ENCODE peak calls at places on chromosomes 7 and 10, in five cellular contexts. I is transverse colon, L is A549, G is K562, Z is tibial nerve. B is an unnamed sample. For H3K4me1, the result is how much of the 10 kb centered on the place peaks cover.

GRCh38 chr7:148847815-148848726 is 36.0 kb downstream of the EZH2 start:
- DNase-seq in I (no peak), L (no peak), G (no peak), Z (no peak), B (no peak)

GRCh38 chr10:131043039-131043691 is 268.4 kb downstream of the TCERG1L start:
- DNase-seq in I (no peak), L (no peak), G (no peak), Z (no peak), B (no peak)

GRCh38 chr7:16083931-16084330 is 337.4 kb downstream of the CRPPA start:
- DNase-seq in I (no peak), L (peak), G (no peak), Z (no peak), B (no peak)

GRCh38 chr7:141409219-141409618 is 142.0 kb upstream of the AGK start:
- DNase-seq in I (no peak), L (no peak), G (no peak), Z (no peak), B (no peak)

GRCh38 chr10:62665771-62666170 is 138.7 kb upstream of the ADO start:
- DNase-seq in I (no peak), L (no peak), G (no peak), Z (no peak), B (no peak)

GRCh38 chr10:121526801-121527221 is 71.4 kb downstream of the FGFR2 start:
- DNase-seq in I (no peak), L (no peak), G (no peak), Z (no peak), B (no peak)

GRCh38 chr10:90125966-90126600 is 424.7 kb downstream of the KIF20B start:
- DNase-seq in I (no peak), L (no peak), G (no peak), Z (no peak), B (no peak)

GRCh38 chr7:32051128-32051527 is 19.1 kb downstream of the PDE1C start:
- DNase-seq in I (no peak), L (no peak), G (no peak), Z (no peak), B (no peak)

GRCh38 chr10:124732931-124733536 is 11.1 kb downstream of the FAM53B start:
- DNase-seq in I (peak), L (no peak), G (no peak), Z (no peak), B (no peak)

GRCh38 chr10:102114861-102115618 is 5.1 kb downstream of the LDB1 start:
- DNase-seq in I (peak), L (peak), G (peak), Z (peak), B (peak)

GRCh38 chr7:25860882-25861228 is 291.1 kb upstream of the NFE2L3 start:
- DNase-seq in I (no peak), L (no peak), G (no peak), Z (no peak), B (no peak)

GRCh38 chr10:4285121-4285520 is 500.1 kb upstream of the KLF6 start:
- DNase-seq in I (no peak), L (no peak), G (no peak), Z (no peak), B (no peak)

GRCh38 chr10:79402951-79403350 is 42.5 kb downstream of the ZCCHC24 start:
- DNase-seq in I (no peak), L (no peak), G (no peak), Z (no peak), B (no peak)

GRCh38 chr10:6296456-6297214 is 93.9 kb downstream of the PFKFB3 start:
- DNase-seq in I (no peak), L (no peak), G (no peak), Z (no peak), B (no peak)

GRCh38 chr7:100969066-100969615 is at the start of gene MUC12:
- DNase-seq in I (no peak), L (no peak), G (no peak), Z (no peak), B (no peak)

GRCh38 chr10:111475720-111476119 is 398.9 kb downstream of the ADRA2A start:
- DNase-seq in I (no peak), L (no peak), G (no peak), Z (no peak), B (no peak)

GRCh38 chr7:147245274-147245673 is 1128.7 kb downstream of the CNTNAP2 start:
- DNase-seq in I (peak), L (peak), G (peak), Z (peak), B (no peak)

GRCh38 chr10:29617880-29618340 is 16.9 kb downstream of the SVIL start:
- DNase-seq in I (no peak), L (no peak), G (no peak), Z (no peak), B (peak)

GRCh38 chr10:106615081-106615480 is 549.4 kb downstream of the SORCS1 start:
- DNase-seq in I (no peak), L (no peak), G (no peak), Z (no peak), B (no peak)

GRCh38 chr7:67392596-67393438 is 396.2 kb downstream of the TYW1 start:
- DNase-seq in I (no peak), L (no peak), G (no peak), Z (no peak), B (no peak)

GRCh38 chr10:43407148-43407575 is 1.8 kb downstream of the HNRNPF start:
- DNase-seq in I (peak), L (no peak), G (peak), Z (peak), B (no peak)

GRCh38 chr7:38932509-38933168 is 23.6 kb upstream of the VPS41 start:
- DNase-seq in I (peak), L (peak), G (peak), Z (peak), B (no peak)

GRCh38 chr10:23047201-23048050 is 48.0 kb upstream of the MSRB2 start:
- DNase-seq in I (no peak), L (no peak), G (peak), Z (no peak), B (no peak)

GRCh38 chr10:130618636-130619035 is 482.4 kb downstream of the GLRX3 start:
- DNase-seq in I (no peak), L (no peak), G (no peak), Z (no peak), B (no peak)

GRCh38 chr10:69348824-69349541 is 67.7 kb downstream of the TACR2 start:
- DNase-seq in I (peak), L (peak), G (no peak), Z (peak), B (peak)

GRCh38 chr7:55074008-55074499 is 55.2 kb downstream of the EGFR start:
- DNase-seq in I (peak), L (peak), G (no peak), Z (no peak), B (peak)

GRCh38 chr7:13524076-13524475 is 465.4 kb downstream of the ETV1 start:
- DNase-seq in I (no peak), L (no peak), G (no peak), Z (no peak), B (no peak)

GRCh38 chr7:47253650-47254080 is 328.2 kb downstream of the TNS3 start:
- DNase-seq in I (peak), L (peak), G (peak), Z (peak), B (no peak)

GRCh38 chr10:123619067-123619855 is 46.9 kb upstream of the GPR26 start:
- DNase-seq in I (no peak), L (no peak), G (no peak), Z (no peak), B (peak)

GRCh38 chr10:102633282-102633681 is 11.0 kb upstream of the TRIM8 start:
- DNase-seq in I (no peak), L (no peak), G (no peak), Z (no peak), B (no peak)

GRCh38 chr7:36600869-36601530 is 123.3 kb downstream of the AOAH start:
- DNase-seq in I (no peak), L (peak), G (no peak), Z (no peak), B (no peak)
- TF ChIP-seq CTCF in I (no peak), L (no peak), G (no peak), Z (no peak), B (no peak)

GRCh38 chr10:71234017-71234894 is 21.9 kb downstream of the UNC5B start:
- DNase-seq in I (no peak), L (no peak), G (no peak), Z (no peak), B (no peak)

GRCh38 chr10:71235808-71236207 is 23.4 kb downstream of the UNC5B start:
- DNase-seq in I (no peak), L (no peak), G (no peak), Z (no peak), B (no peak)

GRCh38 chr10:71233491-71233892 is 21.1 kb downstream of the UNC5B start:
- DNase-seq in I (no peak), L (no peak), G (no peak), Z (no peak), B (no peak)

GRCh38 chr10:71236286-71236685 is 23.9 kb downstream of the UNC5B start:
- DNase-seq in I (no peak), L (no peak), G (no peak), Z (no peak), B (no peak)

GRCh38 chr10:71234970-71235681 is 22.8 kb downstream of the UNC5B start:
- DNase-seq in I (no peak), L (no peak), G (peak), Z (no peak), B (peak)
- TF ChIP-seq EP300 in I (no peak), L (no peak), G (peak), Z (no peak), B (no peak)

DNA sequence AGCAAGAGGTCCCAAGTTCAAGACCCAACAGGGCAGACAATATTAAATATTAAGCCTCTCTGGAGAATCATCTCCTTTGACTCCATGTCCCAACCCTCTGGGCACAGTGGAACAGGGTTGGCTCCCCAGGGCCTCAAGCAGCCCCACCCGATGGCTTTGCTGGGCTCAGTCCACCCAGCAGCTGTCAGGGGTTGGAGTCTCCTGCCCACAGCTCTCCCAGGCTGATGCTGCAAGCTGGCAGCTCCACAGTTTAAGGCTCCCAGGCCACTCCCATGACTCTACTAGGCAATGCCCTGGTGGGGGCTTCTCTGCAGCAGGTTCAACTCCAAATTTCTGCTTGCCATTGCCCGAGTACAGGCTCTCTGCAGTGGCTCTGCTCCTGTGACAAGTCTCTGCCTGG is 55.1 kb downstream of the LARP4B start:
- DNase-seq in I (no peak), L (no peak), G (no peak), Z (no peak), B (no peak)
- H3K4me1 ChIP-seq in I (under half), L (under half), G (under half), Z (under half), B (under half)

DNA sequence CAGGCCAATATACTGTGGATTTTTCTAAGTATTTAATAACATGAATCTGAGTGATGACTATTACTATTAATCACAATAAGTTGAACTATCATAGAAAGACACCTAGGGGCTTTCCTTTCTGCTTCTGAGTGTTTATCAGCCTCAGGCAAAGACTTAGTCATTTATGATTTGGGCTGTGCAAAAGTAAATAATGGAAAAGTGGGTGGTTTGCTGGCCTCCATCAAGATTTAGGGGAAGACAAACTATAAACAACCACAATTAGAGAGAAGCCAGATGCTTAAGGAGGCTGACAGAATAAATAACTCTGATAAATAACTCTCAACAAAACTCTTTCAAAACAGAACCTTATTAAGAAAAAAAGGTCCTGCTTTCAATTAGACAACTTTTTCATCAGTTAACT is 64.7 kb downstream of the MACC1 start:
- DNase-seq in I (no peak), L (no peak), G (no peak), Z (no peak), B (no peak)
- TF ChIP-seq CTCF in I (no peak), L (no peak), G (no peak), Z (no peak), B (no peak)

GRCh38 chr7:33757050-33757449 is 148.3 kb upstream of the BMPER start:
- DNase-seq in I (no peak), L (no peak), G (no peak), Z (no peak), B (no peak)

GRCh38 chr7:33751395-33751794 is 153.9 kb upstream of the BMPER start:
- DNase-seq in I (no peak), L (no peak), G (no peak), Z (no peak), B (no peak)

GRCh38 chr7:33753881-33754525 is 151.3 kb upstream of the BMPER start:
- DNase-seq in I (no peak), L (no peak), G (no peak), Z (no peak), B (no peak)

GRCh38 chr7:33757563-33758165 is 147.7 kb upstream of the BMPER start:
- DNase-seq in I (no peak), L (peak), G (peak), Z (peak), B (no peak)

DNA sequence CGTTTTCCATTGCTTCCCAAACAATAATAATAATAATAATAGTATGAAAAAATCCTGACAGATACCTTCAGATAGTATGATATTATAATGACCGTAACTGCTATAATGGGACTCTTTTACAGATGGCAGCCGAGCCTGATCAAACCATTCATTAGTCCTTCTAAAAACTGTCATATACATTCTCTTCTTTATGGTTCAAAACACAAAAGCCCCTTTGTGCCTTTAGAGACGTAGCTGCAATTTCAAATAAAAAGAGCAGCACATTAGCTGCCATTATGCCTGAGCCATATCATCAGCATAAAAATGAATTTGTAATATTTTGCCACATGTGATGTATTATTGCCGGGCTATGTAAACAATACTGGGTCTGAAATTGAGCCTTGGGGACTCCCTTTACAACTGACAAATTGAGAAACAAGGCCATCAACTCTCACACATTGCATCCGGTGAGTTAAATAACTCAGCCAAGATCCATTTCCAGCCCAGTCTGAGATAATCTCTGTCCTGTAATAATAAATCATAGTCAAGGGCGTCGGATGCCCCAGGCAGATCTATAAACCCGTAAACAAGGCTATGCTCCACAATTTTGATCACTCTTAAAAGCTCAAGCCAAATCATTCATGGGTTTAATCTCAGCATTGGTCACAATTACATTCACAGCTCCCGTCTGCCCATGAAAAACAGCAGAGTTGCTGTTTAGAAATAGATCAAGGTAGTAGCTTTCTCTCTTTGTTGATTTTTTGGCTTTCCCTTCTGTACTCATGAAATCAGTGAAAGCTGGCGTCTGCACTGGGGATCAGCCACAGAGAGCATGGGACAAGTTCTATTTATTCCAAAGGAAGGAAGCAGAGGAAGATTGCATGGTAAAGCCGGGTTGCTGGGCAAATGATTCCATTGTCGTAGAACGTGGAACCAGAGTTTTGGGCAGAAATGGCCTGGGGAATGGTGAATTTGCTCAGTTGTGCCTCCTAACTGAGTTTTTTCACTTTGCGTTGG is 150.1 kb upstream of the BMPER start:
- DNase-seq in I (no peak), L (no peak), G (no peak), Z (no peak), B (no peak)
- TF ChIP-seq EP300 in I (no peak), L (no peak), G (no peak), Z (no peak), B (no peak)

GRCh38 chr10:95286707-95287106 is 4.1 kb downstream of the PDLIM1 start:
- DNase-seq in I (no peak), L (no peak), G (no peak), Z (no peak), B (no peak)

GRCh38 chr10:95282115-95282514 is 8.7 kb downstream of the PDLIM1 start:
- DNase-seq in I (no peak), L (no peak), G (no peak), Z (no peak), B (no peak)

GRCh38 chr10:95287281-95287680 is 3.5 kb downstream of the PDLIM1 start:
- DNase-seq in I (no peak), L (no peak), G (no peak), Z (no peak), B (no peak)

GRCh38 chr10:95285556-95285955 is 5.2 kb downstream of the PDLIM1 start:
- DNase-seq in I (no peak), L (no peak), G (no peak), Z (no peak), B (no peak)

GRCh38 chr10:95284807-95285206 is 6.0 kb downstream of the PDLIM1 start:
- DNase-seq in I (no peak), L (no peak), G (no peak), Z (no peak), B (no peak)
- H3K4me1 ChIP-seq in I (under half), L (half or more), G (under half), Z (under half), B (half or more)

DNA sequence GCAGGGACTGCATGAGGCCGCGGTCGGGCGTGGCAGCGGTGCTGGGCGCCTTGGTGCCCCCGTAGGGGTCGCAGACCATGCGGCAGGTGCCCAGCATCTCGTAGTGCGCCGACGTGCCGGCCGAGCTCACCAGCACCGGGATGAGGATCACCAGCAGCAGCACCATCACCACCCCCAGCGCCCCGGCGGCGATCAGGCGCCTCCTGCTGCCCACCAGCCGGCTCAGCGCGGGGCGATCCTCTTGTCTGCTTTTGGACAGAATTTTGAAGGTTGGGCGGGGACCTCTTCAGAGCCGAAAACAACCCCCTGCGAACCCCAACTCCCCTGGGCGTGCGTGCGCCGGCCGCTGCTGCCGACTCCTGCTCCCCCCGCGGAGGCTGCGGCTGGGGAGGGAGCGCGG is 779 bp downstream of the C1QL3 start:
- DNase-seq in I (no peak), L (no peak), G (no peak), Z (no peak), B (no peak)
- TF ChIP-seq CTCF in I (no peak), L (no peak), G (no peak), Z (no peak), B (no peak)

DNA sequence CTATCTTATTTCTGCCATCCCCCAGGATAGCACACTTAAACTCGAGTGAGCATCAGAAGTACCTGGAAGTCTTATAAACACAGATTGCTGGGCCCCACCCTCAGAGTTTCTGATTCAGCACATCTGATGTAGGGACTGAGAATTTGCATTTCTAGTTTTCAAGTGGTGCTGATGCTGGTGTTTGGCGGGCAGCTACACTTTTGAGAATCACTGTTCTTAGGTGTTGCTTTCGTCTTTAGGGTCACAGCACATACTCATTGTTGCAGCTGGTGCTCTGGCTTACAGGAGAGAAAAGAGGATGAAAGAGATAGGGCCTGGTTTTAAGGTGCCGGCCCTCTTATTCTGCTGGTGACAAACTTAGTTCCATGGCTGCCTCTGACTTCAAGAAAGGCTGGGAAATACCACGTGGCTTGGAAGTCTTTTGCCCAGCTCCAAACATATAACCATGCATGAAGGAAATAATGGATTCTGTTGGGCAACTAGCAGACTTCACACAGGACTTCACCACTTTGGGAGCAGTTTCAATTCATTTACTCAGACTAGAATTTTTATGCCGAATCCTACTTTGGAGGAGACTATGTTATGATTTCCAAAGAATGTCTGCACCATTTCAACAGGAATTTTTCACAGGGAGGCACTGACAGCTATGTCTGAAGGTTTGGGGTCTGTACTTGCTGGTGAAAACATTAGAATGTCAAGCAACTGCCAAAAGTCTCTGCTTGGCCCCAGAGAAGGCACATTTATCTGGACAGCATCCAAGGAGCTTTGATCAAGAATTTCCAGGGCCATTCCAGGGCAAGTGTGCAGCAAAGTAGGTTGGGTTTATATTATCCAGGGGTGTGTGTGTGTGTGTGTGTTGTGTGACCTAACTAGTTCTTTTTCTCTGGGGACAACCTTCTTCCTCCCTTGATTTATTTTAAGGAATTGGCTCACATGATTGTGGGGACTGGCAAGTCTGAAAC is 6.9 kb upstream of the MINDY4 start:
- DNase-seq in I (no peak), L (no peak), G (no peak), Z (no peak), B (no peak)
- TF ChIP-seq EP300 in I (no peak), L (no peak), G (no peak), Z (no peak), B (no peak)